ENCODE peak calls at places on chromosome 3, in five cellular contexts. One of them, this sample, is unnamed.

GRCh38 chr3:16482770-16483531 is 30.5 kb downstream of the RFTN1 start:
- DNase-seq in lower lobe of right lung: peak
- DNase-seq in fibroblast of lung: no peak
- DNase-seq in CD4-positive, CD25-positive, alpha-beta regulatory T cell: peak
- DNase-seq in AG04449: no peak
- DNase-seq in this sample: peak

GRCh38 chr3:130516645-130517512 is at the start of gene COL6A6:
- DNase-seq in AG04449: no peak
- DNase-seq in lower lobe of right lung: no peak
- DNase-seq in fibroblast of lung: peak
- DNase-seq in CD4-positive, CD25-positive, alpha-beta regulatory T cell: no peak
- DNase-seq in this sample: no peak

GRCh38 chr3:36700537-36701248 is 63.7 kb downstream of the DCLK3 start:
- DNase-seq in fibroblast of lung: peak
- DNase-seq in CD4-positive, CD25-positive, alpha-beta regulatory T cell: peak
- DNase-seq in AG04449: no peak
- DNase-seq in lower lobe of right lung: peak
- DNase-seq in this sample: peak

GRCh38 chr3:132174500-132174899 is 139.7 kb upstream of the CPNE4 start:
- DNase-seq in fibroblast of lung: no peak
- DNase-seq in lower lobe of right lung: no peak
- DNase-seq in CD4-positive, CD25-positive, alpha-beta regulatory T cell: no peak
- DNase-seq in AG04449: no peak
- DNase-seq in this sample: no peak

GRCh38 chr3:115211810-115212492 is 64.9 kb upstream of the ZBTB20 start:
- DNase-seq in fibroblast of lung: no peak
- DNase-seq in AG04449: no peak
- DNase-seq in CD4-positive, CD25-positive, alpha-beta regulatory T cell: no peak
- DNase-seq in lower lobe of right lung: no peak
- DNase-seq in this sample: no peak

GRCh38 chr3:141738636-141739363 is 702 bp downstream of the RNF7 start:
- DNase-seq in AG04449: no peak
- DNase-seq in CD4-positive, CD25-positive, alpha-beta regulatory T cell: peak
- DNase-seq in lower lobe of right lung: no peak
- DNase-seq in fibroblast of lung: peak
- DNase-seq in this sample: peak

GRCh38 chr3:172808969-172809546 is 58.5 kb downstream of the ECT2 start:
- DNase-seq in lower lobe of right lung: no peak
- DNase-seq in AG04449: peak
- DNase-seq in CD4-positive, CD25-positive, alpha-beta regulatory T cell: peak
- DNase-seq in fibroblast of lung: peak
- DNase-seq in this sample: peak

GRCh38 chr3:32399030-32399620 is 7.5 kb downstream of the CMTM7 start:
- DNase-seq in AG04449: no peak
- DNase-seq in fibroblast of lung: no peak
- DNase-seq in CD4-positive, CD25-positive, alpha-beta regulatory T cell: peak
- DNase-seq in lower lobe of right lung: no peak
- DNase-seq in this sample: peak

GRCh38 chr3:136819784-136820640 is 1.1 kb downstream of the SLC35G2 start:
- DNase-seq in fibroblast of lung: peak
- DNase-seq in CD4-positive, CD25-positive, alpha-beta regulatory T cell: peak
- DNase-seq in lower lobe of right lung: peak
- DNase-seq in AG04449: no peak
- DNase-seq in this sample: peak

GRCh38 chr3:107904536-107905066 is 186.2 kb downstream of the CD47 start:
- DNase-seq in lower lobe of right lung: no peak
- DNase-seq in CD4-positive, CD25-positive, alpha-beta regulatory T cell: no peak
- DNase-seq in fibroblast of lung: peak
- DNase-seq in AG04449: no peak
- DNase-seq in this sample: no peak

GRCh38 chr3:40523781-40524180 is 979 bp upstream of the ZNF621 start:
- DNase-seq in lower lobe of right lung: no peak
- DNase-seq in fibroblast of lung: no peak
- DNase-seq in CD4-positive, CD25-positive, alpha-beta regulatory T cell: no peak
- DNase-seq in AG04449: no peak
- DNase-seq in this sample: no peak

DNA sequence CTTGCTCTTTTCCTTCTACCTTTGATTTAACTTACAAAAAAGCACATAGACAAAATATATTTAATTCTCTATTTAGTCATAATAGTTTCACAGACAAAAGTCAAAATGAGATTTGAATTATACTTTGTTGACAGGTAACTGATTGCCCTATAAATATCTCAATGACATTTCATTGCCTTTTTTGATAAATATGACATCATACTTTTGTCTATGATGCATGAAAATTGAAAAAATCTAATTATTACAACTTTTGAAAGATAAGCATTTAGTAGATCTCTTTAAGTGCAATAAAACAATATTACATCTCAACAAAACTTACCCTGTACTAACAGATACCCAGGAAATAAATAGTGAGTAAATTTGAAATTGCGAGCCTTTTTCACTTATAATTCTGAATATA is 147.9 kb downstream of the SERPINI1 start:
- DNase-seq in AG04449: no peak
- DNase-seq in CD4-positive, CD25-positive, alpha-beta regulatory T cell: no peak
- DNase-seq in lower lobe of right lung: no peak
- DNase-seq in fibroblast of lung: no peak
- DNase-seq in this sample: no peak
- H3K4me3 ChIP-seq in AG04449: no peak
- H3K4me3 ChIP-seq in CD4-positive, CD25-positive, alpha-beta regulatory T cell: no peak
- H3K4me3 ChIP-seq in lower lobe of right lung: no peak
- H3K4me3 ChIP-seq in fibroblast of lung: no peak
- H3K4me3 ChIP-seq in this sample: no peak

GRCh38 chr3:129181834-129182233 is 1.9 kb downstream of the CNBP start:
- DNase-seq in CD4-positive, CD25-positive, alpha-beta regulatory T cell: no peak
- DNase-seq in fibroblast of lung: no peak
- DNase-seq in lower lobe of right lung: no peak
- DNase-seq in AG04449: no peak
- DNase-seq in this sample: no peak
- H3K4me3 ChIP-seq in CD4-positive, CD25-positive, alpha-beta regulatory T cell: peak
- H3K4me3 ChIP-seq in fibroblast of lung: peak
- H3K4me3 ChIP-seq in lower lobe of right lung: peak
- H3K4me3 ChIP-seq in AG04449: peak
- H3K4me3 ChIP-seq in this sample: peak

GRCh38 chr3:127304121-127304744 is 16.4 kb upstream of the PRR20G start:
- DNase-seq in lower lobe of right lung: peak
- DNase-seq in CD4-positive, CD25-positive, alpha-beta regulatory T cell: no peak
- DNase-seq in AG04449: no peak
- DNase-seq in fibroblast of lung: no peak
- DNase-seq in this sample: no peak
- H3K4me3 ChIP-seq in lower lobe of right lung: no peak
- H3K4me3 ChIP-seq in CD4-positive, CD25-positive, alpha-beta regulatory T cell: no peak
- H3K4me3 ChIP-seq in AG04449: no peak
- H3K4me3 ChIP-seq in fibroblast of lung: no peak
- H3K4me3 ChIP-seq in this sample: no peak

DNA sequence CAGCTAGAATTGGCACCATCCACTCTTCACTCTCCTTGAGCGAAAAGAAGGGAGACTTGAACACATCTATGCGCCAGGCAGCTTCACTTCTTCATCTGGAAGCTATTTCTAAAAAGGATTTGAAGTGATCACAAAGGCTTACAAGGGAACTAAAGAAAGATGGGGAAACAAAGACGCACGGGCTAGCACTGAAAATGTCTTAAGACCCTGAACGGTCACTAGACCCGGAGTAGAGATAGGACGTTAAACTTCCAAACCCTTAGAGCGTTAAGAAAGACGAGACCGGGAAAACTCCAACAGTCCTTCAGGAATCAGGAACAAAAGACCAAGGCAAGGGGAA is 47.5 kb upstream of the EPHB3 start:
- DNase-seq in lower lobe of right lung: no peak
- DNase-seq in CD4-positive, CD25-positive, alpha-beta regulatory T cell: no peak
- DNase-seq in AG04449: no peak
- DNase-seq in fibroblast of lung: no peak
- DNase-seq in this sample: no peak
- H3K4me3 ChIP-seq in lower lobe of right lung: peak
- H3K4me3 ChIP-seq in CD4-positive, CD25-positive, alpha-beta regulatory T cell: no peak
- H3K4me3 ChIP-seq in AG04449: peak
- H3K4me3 ChIP-seq in fibroblast of lung: no peak
- H3K4me3 ChIP-seq in this sample: no peak

DNA sequence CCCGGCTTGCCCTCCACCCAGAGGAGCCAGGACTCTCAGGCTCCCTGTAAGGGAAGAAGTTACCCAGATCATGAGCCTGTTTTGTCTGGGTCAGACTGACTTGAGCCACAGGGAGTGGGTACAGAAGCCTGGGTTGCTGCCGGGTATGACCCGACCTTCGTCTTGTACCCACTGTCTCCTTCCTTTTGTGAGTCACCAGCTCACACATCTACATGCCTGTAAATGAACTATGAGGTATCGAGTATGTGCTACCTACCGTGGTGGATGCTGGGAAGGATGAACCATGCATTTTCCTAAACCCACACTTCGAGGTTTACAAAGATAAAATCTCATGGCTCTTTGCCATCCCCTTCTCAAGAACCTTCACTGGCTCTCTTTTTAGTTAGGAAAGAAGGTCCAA is 56.9 kb downstream of the CACNA1D start:
- DNase-seq in lower lobe of right lung: no peak
- DNase-seq in AG04449: no peak
- DNase-seq in CD4-positive, CD25-positive, alpha-beta regulatory T cell: no peak
- DNase-seq in fibroblast of lung: peak
- DNase-seq in this sample: no peak
- H3K4me3 ChIP-seq in lower lobe of right lung: no peak
- H3K4me3 ChIP-seq in AG04449: no peak
- H3K4me3 ChIP-seq in CD4-positive, CD25-positive, alpha-beta regulatory T cell: no peak
- H3K4me3 ChIP-seq in fibroblast of lung: no peak
- H3K4me3 ChIP-seq in this sample: no peak

DNA sequence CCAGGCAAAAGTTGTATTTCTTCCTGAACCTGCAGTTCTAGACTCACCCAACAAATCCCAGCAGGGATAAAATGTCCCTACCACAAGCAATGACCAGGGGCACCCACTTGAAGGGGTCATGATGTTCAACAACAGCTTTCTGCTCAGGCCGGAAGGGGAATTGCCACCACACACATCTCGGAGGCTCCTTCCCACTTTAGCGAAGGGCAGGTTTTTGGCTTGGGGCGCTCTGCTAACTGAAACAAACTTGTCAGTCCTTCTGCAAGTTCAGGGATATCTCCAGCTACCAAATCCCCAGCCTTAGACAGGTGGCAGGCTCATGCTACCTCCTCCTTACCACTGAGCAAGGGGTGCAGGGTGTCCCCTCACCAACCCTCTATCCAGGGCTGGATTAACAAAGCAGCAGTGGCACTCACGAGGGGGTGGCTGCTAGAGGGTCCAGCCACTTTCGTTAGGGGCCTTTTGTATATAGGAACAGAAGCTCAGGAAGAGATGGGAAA is 2.2 kb downstream of the ADCY5 start:
- DNase-seq in fibroblast of lung: no peak
- DNase-seq in AG04449: no peak
- DNase-seq in lower lobe of right lung: no peak
- DNase-seq in CD4-positive, CD25-positive, alpha-beta regulatory T cell: no peak
- DNase-seq in this sample: no peak
- H3K4me3 ChIP-seq in fibroblast of lung: no peak
- H3K4me3 ChIP-seq in AG04449: no peak
- H3K4me3 ChIP-seq in lower lobe of right lung: peak
- H3K4me3 ChIP-seq in CD4-positive, CD25-positive, alpha-beta regulatory T cell: no peak
- H3K4me3 ChIP-seq in this sample: no peak

DNA sequence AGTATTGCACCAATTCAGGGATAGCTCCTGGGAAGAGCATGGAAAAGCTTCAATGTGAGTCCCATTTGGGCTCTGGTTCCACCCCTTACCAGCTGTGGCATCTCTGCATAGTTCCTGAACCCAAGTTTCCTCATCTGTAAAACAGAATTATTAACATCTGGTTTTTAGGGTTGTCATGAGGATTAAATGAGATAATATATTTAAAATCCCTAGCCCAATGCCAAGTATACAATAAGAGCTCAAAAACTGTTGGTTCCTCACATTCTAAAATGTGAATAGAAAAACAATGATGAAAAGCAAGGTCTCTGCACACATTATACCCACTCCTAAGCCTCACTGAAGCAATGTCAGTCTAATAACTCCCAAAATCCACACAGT is 237.3 kb upstream of the WNT5A start:
- DNase-seq in lower lobe of right lung: no peak
- DNase-seq in CD4-positive, CD25-positive, alpha-beta regulatory T cell: no peak
- DNase-seq in AG04449: no peak
- DNase-seq in fibroblast of lung: no peak
- DNase-seq in this sample: no peak
- H3K4me3 ChIP-seq in lower lobe of right lung: no peak
- H3K4me3 ChIP-seq in CD4-positive, CD25-positive, alpha-beta regulatory T cell: no peak
- H3K4me3 ChIP-seq in AG04449: no peak
- H3K4me3 ChIP-seq in fibroblast of lung: no peak
- H3K4me3 ChIP-seq in this sample: no peak

GRCh38 chr3:138861755-138862333 is 27.1 kb upstream of the PIK3CB start:
- DNase-seq in lower lobe of right lung: no peak
- DNase-seq in fibroblast of lung: peak
- DNase-seq in AG04449: peak
- DNase-seq in CD4-positive, CD25-positive, alpha-beta regulatory T cell: no peak
- DNase-seq in this sample: no peak
- H3K4me3 ChIP-seq in lower lobe of right lung: no peak
- H3K4me3 ChIP-seq in fibroblast of lung: no peak
- H3K4me3 ChIP-seq in AG04449: no peak
- H3K4me3 ChIP-seq in CD4-positive, CD25-positive, alpha-beta regulatory T cell: no peak
- H3K4me3 ChIP-seq in this sample: no peak